ENCODE peak calls at places on chromosomes 4 and X, in six cellular contexts. Y is PC-3, S is GM12878, P is neural progenitor cell, V is hepatocyte, F is OCI-LY7. A is an unnamed sample. For H3K79me2, the result is how much of the 10 kb centered on the place peaks cover.

GRCh38 chr4:1247811-1248261 is 1.1 kb downstream of the CTBP1 start:
- DNase-seq in Y (no peak), S (no peak), P (no peak), V (no peak), F (no peak), A (peak)

GRCh38 chr4:25253072-25253447 is 19.2 kb downstream of the PI4K2B start:
- DNase-seq in Y (peak), S (no peak), P (no peak), V (no peak), F (no peak), A (no peak)

GRCh38 chr4:65845169-65845568 is 174.9 kb upstream of the EPHA5 start:
- DNase-seq in Y (no peak), S (no peak), P (no peak), V (no peak), F (no peak), A (no peak)

GRCh38 chr4:133555671-133556070 is 406.6 kb downstream of the PCDH10 start:
- DNase-seq in Y (no peak), S (no peak), P (no peak), V (no peak), F (no peak), A (no peak)

GRCh38 chr4:133129237-133129636 is 19.9 kb upstream of the PCDH10 start:
- DNase-seq in Y (no peak), S (no peak), P (no peak), V (no peak), F (no peak), A (no peak)

GRCh38 chrX:138534410-138534809 is 177.1 kb downstream of the FGF13 start:
- DNase-seq in Y (no peak), S (no peak), P (no peak), V (no peak), F (no peak), A (no peak)

GRCh38 chr4:157114671-157115070 is 38.7 kb downstream of the GLRB start:
- DNase-seq in Y (no peak), S (no peak), P (no peak), V (no peak), F (no peak), A (no peak)

GRCh38 chr4:161359491-161359890 is 804.3 kb downstream of the FSTL5 start:
- DNase-seq in Y (no peak), S (peak), P (no peak), V (peak), F (no peak), A (no peak)

GRCh38 chrX:97490656-97491055 is 606.9 kb downstream of the RPA4 start:
- DNase-seq in Y (no peak), S (no peak), P (no peak), V (no peak), F (no peak), A (no peak)

GRCh38 chr4:108171541-108172230 is 3.0 kb upstream of the LEF1 start:
- DNase-seq in Y (no peak), S (no peak), P (peak), V (no peak), F (no peak), A (no peak)

GRCh38 chr4:15729910-15730533 is 27.2 kb downstream of the BST1 start:
- DNase-seq in Y (peak), S (peak), P (peak), V (peak), F (peak), A (peak)

GRCh38 chr4:52752921-52753320 is 1.7 kb upstream of the ERVMER34-1 start:
- DNase-seq in Y (no peak), S (no peak), P (no peak), V (no peak), F (no peak), A (no peak)

GRCh38 chrX:153740631-153741222 is 16.1 kb downstream of the ABCD1 start:
- DNase-seq in Y (no peak), S (no peak), P (no peak), V (no peak), F (no peak), A (no peak)

GRCh38 chr4:139403457-139403856 is 50.5 kb upstream of the RAB33B start:
- DNase-seq in Y (peak), S (no peak), P (peak), V (no peak), F (peak), A (no peak)

GRCh38 chr4:22491939-22492338 is 23.9 kb downstream of the ADGRA3 start:
- DNase-seq in Y (no peak), S (no peak), P (no peak), V (no peak), F (no peak), A (no peak)
- H3K79me2 ChIP-seq in Y (half or more), S (under half), P (half or more), V (half or more), F (under half), A (under half)

GRCh38 chr4:70948665-70949284 is 44.7 kb upstream of the DCK start:
- DNase-seq in Y (peak), S (no peak), P (no peak), V (no peak), F (no peak), A (no peak)
- H3K79me2 ChIP-seq in Y (under half), S (under half), P (half or more), V (half or more), F (under half), A (under half)

GRCh38 chr4:56977321-56978012 is at the start of gene NOA1:
- DNase-seq in Y (peak), S (peak), P (peak), V (peak), F (peak), A (peak)
- H3K79me2 ChIP-seq in Y (half or more), S (half or more), P (half or more), V (half or more), F (half or more), A (half or more)

GRCh38 chr4:81042578-81043365 is 12.3 kb downstream of the BMP3 start:
- DNase-seq in Y (no peak), S (no peak), P (no peak), V (no peak), F (no peak), A (no peak)
- H3K79me2 ChIP-seq in Y (under half), S (under half), P (under half), V (under half), F (half or more), A (under half)

DNA sequence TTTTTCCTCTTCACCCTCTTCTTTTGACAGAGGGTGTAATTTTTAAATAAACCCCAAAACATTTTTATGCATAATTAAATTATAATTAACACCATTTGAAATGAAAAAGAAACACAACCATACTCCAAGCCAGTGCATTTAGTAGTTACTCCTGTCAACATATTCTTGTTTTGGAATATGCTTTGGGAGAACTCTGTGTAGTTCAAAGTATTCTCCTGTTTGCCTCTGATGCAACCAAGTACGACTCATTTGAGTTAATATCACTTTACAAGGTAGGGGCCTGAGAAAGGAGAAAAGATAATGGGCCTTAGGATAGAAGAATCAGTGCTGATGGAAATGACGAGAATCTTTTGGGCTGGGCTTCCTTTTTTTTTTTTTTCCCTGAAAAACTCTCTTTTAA is 2.7 kb downstream of the PTPN13 start:
- DNase-seq in Y (peak), S (no peak), P (no peak), V (peak), F (no peak), A (no peak)
- H3K79me2 ChIP-seq in Y (half or more), S (under half), P (half or more), V (half or more), F (under half), A (under half)

GRCh38 chr4:184645904-184646610 is 3.2 kb downstream of the CASP3 start:
- DNase-seq in Y (no peak), S (no peak), P (no peak), V (no peak), F (no peak), A (peak)
- H3K79me2 ChIP-seq in Y (half or more), S (half or more), P (half or more), V (half or more), F (half or more), A (half or more)